ENCODE peak calls at places on chromosome 22, in ten cellular contexts. B is cardiac fibroblast; K is naive thymus-derived CD8-positive, alpha-beta T cell; G is HEK293T; D is BJ; C is choroid plexus epithelial cell; V is T-helper 22 cell; R is endothelial cell; T is GF-D8; S is stimulated activated CD8-positive, alpha-beta memory T cell treated with anti-CD3 and anti-CD28 coated beads, Interleukin-4, amount 100 ng/mL, for 1 hour. P is an unnamed sample.

GRCh38 chr22:41264408-41264941 is 21.5 kb downstream of the RANGAP1 start:
- DNase-seq in K (no peak), B (no peak), C (no peak), D (no peak), T (no peak), V (no peak), G (no peak), S (no peak), R (no peak), P (peak; percentile 93)

GRCh38 chr22:17890245-17890671 is 116.0 kb upstream of the BID start:
- DNase-seq in B (no peak), D (no peak), R (no peak), G (no peak), V (no peak), S (no peak), C (no peak), T (no peak), K (no peak), P (no peak)

GRCh38 chr22:19772422-19772672 is 11.8 kb downstream of the TBX1 start:
- DNase-seq in G (no peak), S (no peak), V (no peak), T (no peak), D (no peak), C (no peak), B (no peak), K (no peak), R (no peak), P (no peak)

GRCh38 chr22:49764151-49764581 is 63.5 kb downstream of the BRD1 start:
- DNase-seq in C (no peak), G (no peak), V (no peak), S (no peak), K (no peak), B (no peak), R (no peak), T (no peak), D (no peak), P (no peak)

GRCh38 chr22:33018232-33018864 is 39.8 kb downstream of the SYN3 start:
- DNase-seq in T (no peak), D (no peak), V (no peak), C (peak; percentile 67), R (peak; percentile 86), K (no peak), B (peak; percentile 50), S (no peak), G (peak; percentile 75), P (peak; percentile 68)

GRCh38 chr22:38450234-38450797 is 4.7 kb downstream of the KCNJ4 start:
- DNase-seq in G (no peak), D (no peak), B (no peak), T (no peak), V (no peak), K (no peak), S (no peak), C (no peak), R (no peak), P (no peak)

GRCh38 chr22:48338793-48339705 is 1488.6 kb downstream of the BRD1 start:
- DNase-seq in T (no peak), C (no peak), G (no peak), K (no peak), V (no peak), B (no peak), D (no peak), S (no peak), R (no peak), P (peak; percentile 26)

GRCh38 chr22:36419177-36419911 is 31.6 kb upstream of the MYH9 start:
- DNase-seq in K (no peak), R (no peak), C (peak; percentile 93), D (peak; percentile 49), V (no peak), B (peak; percentile 59), S (no peak), G (no peak), T (no peak), P (no peak)

GRCh38 chr22:39237276-39238123 is 7.3 kb downstream of the PDGFB start:
- DNase-seq in C (no peak), K (peak; percentile 28), T (no peak), R (no peak), V (no peak), G (no peak), B (no peak), S (no peak), D (no peak), P (no peak)